ENCODE peak calls at places on chromosomes 5 and 9, in six cellular contexts. B is NT2/D1; P is effector memory CD4-positive, alpha-beta T cell; J is heart right ventricle; M is left lung; Z is A549. V is an unnamed sample.

GRCh38 chr5:149428032-149428431 is 48.9 kb upstream of the IL17B start:
- DNase-seq in P (no peak), J (no peak), M (no peak), B (no peak), Z (no peak), V (no peak)

GRCh38 chr5:111224561-111224989 is 391 bp downstream of the CAMK4 start:
- DNase-seq in Z (no peak), J (no peak), B (no peak), M (no peak), P (no peak), V (no peak)

GRCh38 chr5:174145821-174146220 is 100.3 kb downstream of the NSG2 start:
- DNase-seq in Z (no peak), P (no peak), J (no peak), M (no peak), B (peak), V (no peak)

GRCh38 chr5:638501-639252 is 26.5 kb downstream of the CEP72 start:
- DNase-seq in J (no peak), P (no peak), M (no peak), Z (no peak), B (no peak), V (no peak)

GRCh38 chr9:91245432-91246313 is 116.0 kb downstream of the AUH start:
- DNase-seq in B (no peak), J (no peak), Z (peak), P (no peak), M (no peak), V (no peak)

GRCh38 chr5:302951-303350 is 18.6 kb upstream of the AHRR start:
- DNase-seq in P (no peak), B (no peak), J (no peak), M (peak), Z (no peak), V (no peak)

GRCh38 chr9:94929373-94929764 is 202.9 kb downstream of the AOPEP start:
- DNase-seq in Z (no peak), B (no peak), P (no peak), M (no peak), J (peak), V (no peak)

GRCh38 chr5:179229331-179229761 is 115.9 kb downstream of the ADAMTS2 start:
- DNase-seq in B (no peak), J (no peak), M (no peak), Z (no peak), P (no peak), V (no peak)

GRCh38 chr9:105127863-105128220 is 116.6 kb upstream of the SLC44A1 start:
- DNase-seq in B (no peak), Z (no peak), P (peak), J (no peak), M (no peak), V (no peak)

GRCh38 chr9:120708526-120709224 is 5.6 kb downstream of the MEGF9 start:
- DNase-seq in P (no peak), B (no peak), J (no peak), M (no peak), Z (no peak), V (no peak)

GRCh38 chr5:82104872-82105271 is 133.0 kb downstream of the ATG10 start:
- DNase-seq in M (no peak), P (no peak), Z (no peak), B (no peak), J (no peak), V (no peak)

GRCh38 chr5:125245216-125245615 is 498.8 kb upstream of the ZNF608 start:
- DNase-seq in P (no peak), B (no peak), M (no peak), Z (no peak), J (no peak), V (no peak)

GRCh38 chr5:33477816-33478215 is 37.1 kb downstream of the TARS1 start:
- DNase-seq in J (no peak), P (no peak), Z (no peak), B (no peak), M (no peak), V (no peak)

GRCh38 chr9:77735515-77735914 is 87.4 kb upstream of the GNA14 start:
- DNase-seq in B (peak), M (no peak), Z (no peak), P (no peak), J (peak), V (peak)

GRCh38 chr5:78984020-78984610 is 995 bp downstream of the ARSB start:
- DNase-seq in Z (no peak), P (no peak), B (no peak), J (no peak), M (no peak), V (no peak)

GRCh38 chr9:10612649-10613398 is at the start of gene PTPRD:
- DNase-seq in B (peak), Z (peak), M (peak), P (no peak), J (peak), V (no peak)

GRCh38 chr9:33329117-33329563 is 38.8 kb downstream of the NFX1 start:
- DNase-seq in Z (peak), M (peak), B (no peak), P (no peak), J (no peak), V (peak)

GRCh38 chr9:14372437-14373318 is 58.7 kb upstream of the NFIB start:
- DNase-seq in J (no peak), M (peak), P (no peak), B (peak), Z (peak), V (no peak)

GRCh38 chr9:84349706-84350105 is 9.1 kb upstream of the SLC28A3 start:
- DNase-seq in B (no peak), P (no peak), J (no peak), M (no peak), Z (no peak), V (no peak)

GRCh38 chr9:113388833-113389232 is 12.0 kb upstream of the HDHD3 start:
- DNase-seq in Z (no peak), J (no peak), B (no peak), M (no peak), P (no peak), V (no peak)

GRCh38 chr5:152505442-152506042 is 100.5 kb upstream of the NMUR2 start:
- DNase-seq in Z (peak), M (no peak), P (peak), B (peak), J (no peak), V (peak)

GRCh38 chr5:13676531-13676930 is 268.0 kb downstream of the DNAH5 start:
- DNase-seq in M (no peak), J (no peak), B (no peak), Z (no peak), P (no peak), V (no peak)

GRCh38 chr9:137064027-137064879 is 6.1 kb downstream of the SAPCD2 start:
- DNase-seq in Z (no peak), J (peak), B (no peak), P (peak), M (no peak), V (no peak)

GRCh38 chr5:172833691-172834569 is at the start of gene ERGIC1:
- DNase-seq in J (peak), M (peak), P (peak), Z (peak), B (peak), V (peak)

GRCh38 chr5:11903121-11903613 is 1.1 kb downstream of the CTNND2 start:
- DNase-seq in J (no peak), P (no peak), Z (no peak), B (no peak), M (no peak), V (no peak)

GRCh38 chr5:17069995-17070405 is 133.9 kb upstream of the MYO10 start:
- DNase-seq in Z (no peak), P (no peak), M (no peak), B (no peak), J (no peak), V (no peak)

GRCh38 chr9:109401169-109401989 is 80.5 kb upstream of the EPB41L4B start:
- DNase-seq in Z (peak), B (peak), J (no peak), M (no peak), P (no peak), V (no peak)

GRCh38 chr5:43121565-43122484 is 1.1 kb downstream of the ZNF131 start:
- DNase-seq in B (no peak), M (peak), J (no peak), Z (peak), P (peak), V (peak)

GRCh38 chr9:93097496-93098205 is 1.6 kb downstream of the CARD19 start:
- DNase-seq in P (no peak), B (no peak), Z (no peak), M (peak), J (no peak), V (no peak)

GRCh38 chr5:176400382-176401156 is 12.0 kb downstream of the HIGD2A start:
- DNase-seq in B (no peak), Z (no peak), P (no peak), J (no peak), M (peak), V (no peak)

GRCh38 chr5:56608216-56608925 is 207.0 kb upstream of the MAP3K1 start:
- DNase-seq in B (no peak), Z (no peak), M (peak), P (no peak), J (no peak), V (no peak)

GRCh38 chr9:130682490-130683121 is 11.0 kb upstream of the EXOSC2 start:
- DNase-seq in M (peak), J (peak), Z (peak), P (peak), B (no peak), V (no peak)

GRCh38 chr9:99906403-99907207 is at the start of gene STX17:
- DNase-seq in M (peak), B (peak), P (peak), J (peak), Z (peak), V (peak)

GRCh38 chr9:108645520-108645919 is 210.3 kb downstream of the ACTL7B start:
- DNase-seq in J (no peak), B (no peak), P (no peak), Z (no peak), M (no peak), V (peak)

GRCh38 chr5:78690593-78690972 is 42.0 kb upstream of the LHFPL2 start:
- DNase-seq in B (no peak), J (no peak), Z (no peak), P (no peak), M (no peak), V (no peak)

GRCh38 chr5:55176176-55176818 is 3.3 kb upstream of the CDC20B start:
- DNase-seq in Z (peak), B (peak), P (no peak), M (no peak), J (peak), V (no peak)

GRCh38 chr5:178117911-178118310 is 4.6 kb downstream of the N4BP3 start:
- DNase-seq in J (no peak), P (no peak), Z (no peak), M (no peak), B (no peak), V (no peak)
- H3K4me3 ChIP-seq in J (no peak), P (no peak), Z (no peak), M (no peak), B (no peak), V (no peak)

GRCh38 chr5:32030226-32030625 is 143.9 kb downstream of the GOLPH3 start:
- DNase-seq in B (no peak), P (no peak), M (no peak), J (no peak), Z (no peak), V (no peak)
- H3K4me3 ChIP-seq in B (no peak), P (no peak), M (no peak), J (no peak), Z (no peak), V (no peak)

GRCh38 chr9:350354-350753 is 135.7 kb downstream of the DOCK8 start:
- DNase-seq in J (no peak), B (no peak), P (no peak), M (no peak), Z (no peak), V (no peak)
- H3K4me3 ChIP-seq in J (no peak), B (no peak), P (no peak), M (no peak), Z (no peak), V (no peak)

DNA sequence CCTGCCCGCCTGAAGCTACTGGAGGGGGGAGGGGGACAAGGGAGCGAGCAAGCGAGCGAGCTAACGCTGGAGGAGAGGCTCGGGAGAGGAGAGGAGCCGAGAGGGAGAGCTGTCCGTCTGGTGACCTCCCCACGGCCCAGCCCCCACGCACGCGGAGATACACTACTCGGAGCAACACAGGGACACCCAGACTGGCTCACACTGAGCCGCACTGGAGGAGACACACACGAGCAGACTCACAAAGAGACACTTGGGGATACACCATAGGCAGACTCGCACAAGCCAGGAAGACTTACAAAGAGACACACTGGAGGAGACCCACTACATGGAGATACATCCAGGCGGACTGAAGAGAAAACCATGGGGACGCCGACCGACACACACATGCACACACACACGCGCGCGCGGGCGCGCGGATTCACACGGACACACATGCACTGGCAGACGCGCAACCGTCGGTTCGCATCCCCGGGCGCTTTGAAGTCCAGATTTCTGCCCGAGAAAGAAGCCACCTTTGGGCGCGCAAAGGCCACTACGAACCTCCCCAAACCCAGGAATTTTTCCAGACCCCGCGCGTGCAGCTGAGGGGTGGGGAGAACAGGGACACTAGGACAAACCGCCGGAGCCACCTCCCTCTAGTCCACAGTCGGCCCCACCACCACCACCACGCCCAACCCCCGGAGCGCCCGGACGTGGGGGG is 703 bp downstream of the CNTFR start:
- DNase-seq in J (no peak), B (no peak), M (no peak), Z (no peak), P (no peak), V (no peak)
- H3K4me3 ChIP-seq in J (peak), B (peak), M (no peak), Z (peak), P (no peak), V (peak)

V was measured in skeletal muscle cell.